ENCODE peak calls at places on chromosome X, in five cellular contexts. W, V, Y, S and P are unnamed samples.

GRCh38 chrX:67555578-67556203 is 11.9 kb downstream of the AR start:
- DNase-seq in W (peak; percentile 61), V (peak; percentile 19), Y (no peak), S (peak; percentile 43), P (no peak)

GRCh38 chrX:100599456-100599855 is 14.7 kb downstream of the TNMD start:
- DNase-seq in W (no peak), V (no peak), Y (no peak), S (no peak), P (no peak)

GRCh38 chrX:47562615-47563243 is 1.7 kb downstream of the ARAF start:
- DNase-seq in W (peak; percentile 29), V (no peak), Y (no peak), S (peak; percentile 75), P (peak; percentile 59)

GRCh38 chrX:134431894-134432293 is 28.1 kb upstream of the HPRT1 start:
- DNase-seq in W (no peak), V (no peak), Y (no peak), S (no peak), P (no peak)

GRCh38 chrX:38675856-38676255 is 114.5 kb downstream of the TSPAN7 start:
- DNase-seq in W (no peak), V (no peak), Y (no peak), S (no peak), P (no peak)

GRCh38 chrX:134737061-134737460 is 78.8 kb upstream of the PLAC1 start:
- DNase-seq in W (no peak), V (no peak), Y (no peak), S (no peak), P (no peak)

GRCh38 chrX:72018277-72019112 is 107.8 kb downstream of the NHSL2 start:
- DNase-seq in W (peak; percentile 84), V (peak; percentile 84), Y (peak; percentile 64), S (peak; percentile 85), P (peak; percentile 86)

GRCh38 chrX:69128573-69128972 is 36.7 kb downstream of the PJA1 start:
- DNase-seq in W (no peak), V (no peak), Y (no peak), S (no peak), P (no peak)

GRCh38 chrX:132576945-132577344 is 88.1 kb upstream of the MBNL3 start:
- DNase-seq in W (no peak), V (no peak), Y (no peak), S (no peak), P (no peak)

GRCh38 chrX:141924293-141924692 is 20.6 kb downstream of the MAGEC1 start:
- DNase-seq in W (no peak), V (no peak), Y (no peak), S (no peak), P (no peak)

GRCh38 chrX:49919617-49920016 is 2.8 kb upstream of the CLCN5 start:
- DNase-seq in W (peak; percentile 14), V (peak; percentile 22), Y (peak; percentile 13), S (peak; percentile 55), P (peak; percentile 64)

GRCh38 chrX:136585960-136586359 is 53.9 kb downstream of the VGLL1 start:
- DNase-seq in W (no peak), V (no peak), Y (no peak), S (no peak), P (no peak)

GRCh38 chrX:30141966-30142365 is 73.4 kb upstream of the MAGEB2 start:
- DNase-seq in W (peak; percentile 62), V (no peak), Y (no peak), S (peak; percentile 55), P (no peak)

GRCh38 chrX:150429577-150429976 is 66.5 kb downstream of the MAMLD1 start:
- DNase-seq in W (peak; percentile 23), V (no peak), Y (no peak), S (no peak), P (no peak)

GRCh38 chrX:134685662-134686061 is 27.4 kb upstream of the PLAC1 start:
- DNase-seq in W (no peak), V (no peak), Y (no peak), S (no peak), P (no peak)

GRCh38 chrX:22952011-22952410 is 47.7 kb upstream of the DDX53 start:
- DNase-seq in W (peak; percentile 13), V (no peak), Y (no peak), S (peak; percentile 41), P (no peak)

GRCh38 chrX:1500701-1501624 is 36.0 kb downstream of the P2RY8 start:
- DNase-seq in W (no peak), V (no peak), Y (no peak), S (no peak), P (peak; percentile 32)

GRCh38 chrX:47218920-47219815 is 687 bp downstream of the CDK16 start:
- DNase-seq in W (peak; percentile 29), V (peak; percentile 70), Y (no peak), S (peak; percentile 70), P (no peak)

GRCh38 chrX:96407043-96407442 is 277.6 kb upstream of the DIAPH2 start:
- DNase-seq in W (peak; percentile 62), V (peak; percentile 45), Y (peak; percentile 13), S (no peak), P (no peak)

GRCh38 chrX:111041018-111041462 is 55.0 kb upstream of the PAK3 start:
- DNase-seq in W (peak; percentile 51), V (no peak), Y (no peak), S (no peak), P (no peak)

GRCh38 chrX:80432863-80433262 is 12.6 kb downstream of the TENT5D start:
- DNase-seq in W (no peak), V (no peak), Y (no peak), S (no peak), P (no peak)

GRCh38 chrX:130024127-130024526 is 41.7 kb downstream of the BCORL1 start:
- DNase-seq in W (peak; percentile 56), V (peak; percentile 84), Y (peak; percentile 59), S (peak; percentile 92), P (peak; percentile 86)

GRCh38 chrX:65596270-65596669 is 61.7 kb upstream of the LAS1L start:
- DNase-seq in W (no peak), V (peak; percentile 24), Y (no peak), S (peak; percentile 52), P (no peak)

GRCh38 chrX:1084689-1085088 is 127.8 kb downstream of the CRLF2 start:
- DNase-seq in W (peak; percentile 87), V (no peak), Y (no peak), S (no peak), P (no peak)

GRCh38 chrX:102746134-102746584 is 25.6 kb downstream of the GPRASP3 start:
- DNase-seq in W (no peak), V (peak; percentile 35), Y (no peak), S (no peak), P (peak; percentile 65)

GRCh38 chrX:9494806-9495205 is 29.9 kb downstream of the TBL1X start:
- DNase-seq in W (peak; percentile 12), V (no peak), Y (no peak), S (peak; percentile 57), P (no peak)
- TF ChIP-seq EP300 in W (no peak), V (peak; percentile 67), Y (no peak), S (no peak), P (no peak)

GRCh38 chrX:13257223-13258051 is 62.4 kb downstream of the ATXN3L start:
- DNase-seq in W (no peak), V (no peak), Y (no peak), S (no peak), P (no peak)

GRCh38 chrX:13258052-13258444 is 61.8 kb downstream of the ATXN3L start:
- DNase-seq in W (no peak), V (no peak), Y (no peak), S (no peak), P (no peak)

GRCh38 chrX:13258725-13259124 is 61.1 kb downstream of the ATXN3L start:
- DNase-seq in W (no peak), V (no peak), Y (no peak), S (no peak), P (no peak)

GRCh38 chrX:13254870-13255269 is 65.0 kb downstream of the ATXN3L start:
- DNase-seq in W (no peak), V (no peak), Y (no peak), S (no peak), P (no peak)

DNA sequence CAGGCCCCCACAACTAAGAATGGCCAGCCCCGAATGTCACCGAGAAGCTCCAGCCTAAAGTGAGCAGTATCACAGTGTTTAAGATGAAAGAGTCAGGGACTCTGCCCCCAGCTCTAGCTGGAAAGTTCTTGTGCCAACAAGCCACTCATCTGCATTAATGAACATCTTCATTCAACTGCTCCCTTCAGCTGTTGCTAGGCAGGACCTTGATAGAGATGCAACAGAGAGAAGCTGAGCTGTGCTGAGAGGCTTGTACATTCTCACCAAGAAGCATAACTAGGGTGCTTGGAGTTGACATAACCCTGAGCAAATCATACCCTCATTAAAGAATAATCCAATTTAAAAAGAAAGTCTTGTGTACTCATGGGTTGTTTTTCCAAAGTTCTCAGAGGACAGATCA is 63.3 kb downstream of the ATXN3L start:
- DNase-seq in W (no peak), V (no peak), Y (no peak), S (no peak), P (no peak)
- H3K4me1 ChIP-seq in W (peaks cover 6% of the 10 kb centered on the region), V (no peaks in the 10 kb centered on the region), Y (no peaks in the 10 kb centered on the region), S (no peaks in the 10 kb centered on the region), P (no peaks in the 10 kb centered on the region)

GRCh38 chrX:19342331-19342906 is 1.3 kb upstream of the PDHA1 start:
- DNase-seq in W (no peak), V (no peak), Y (no peak), S (peak; percentile 56), P (no peak)

GRCh38 chrX:19343085-19343461 is 654 bp upstream of the PDHA1 start:
- DNase-seq in W (no peak), V (no peak), Y (no peak), S (no peak), P (no peak)

GRCh38 chrX:19344207-19344534 is 444 bp downstream of the PDHA1 start:
- DNase-seq in W (no peak), V (no peak), Y (no peak), S (peak; percentile 20), P (no peak)

GRCh38 chrX:19344661-19345060 is 934 bp downstream of the PDHA1 start:
- DNase-seq in W (no peak), V (no peak), Y (no peak), S (peak; percentile 8), P (no peak)

GRCh38 chrX:19343462-19344206 is at the start of gene PDHA1:
- DNase-seq in W (peak; percentile 94), V (peak; percentile 95), Y (peak; percentile 84), S (peak; percentile 96), P (peak; percentile 94)
- TF ChIP-seq EP300 in W (no peak), V (no peak), Y (peak; percentile 87), S (no peak), P (no peak)

DNA sequence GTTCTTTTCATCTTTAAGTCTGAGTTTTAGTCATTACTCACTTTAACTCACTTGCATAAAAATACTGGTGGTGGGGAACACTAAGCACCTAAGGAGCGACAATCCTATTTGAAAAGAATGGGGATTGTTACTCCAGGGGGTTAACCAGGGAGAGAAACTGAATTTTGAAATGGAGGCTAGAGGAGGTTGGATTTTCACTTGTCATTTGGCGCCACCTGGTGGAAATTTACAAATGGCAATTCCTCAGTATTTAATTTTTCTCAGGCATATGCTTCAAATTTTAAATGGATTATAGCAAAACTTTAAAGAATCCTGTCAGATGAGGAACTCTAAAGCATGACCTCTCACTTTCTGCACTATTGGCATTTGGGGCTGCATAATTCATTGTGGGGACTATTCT is 2.7 kb upstream of the GEMIN8 start:
- DNase-seq in W (peak; percentile 53), V (peak; percentile 52), Y (no peak), S (peak; percentile 70), P (no peak)
- H3K4me1 ChIP-seq in W (peaks cover 19% of the 10 kb centered on the region), V (no peaks in the 10 kb centered on the region), Y (no peaks in the 10 kb centered on the region), S (no peaks in the 10 kb centered on the region), P (peaks cover 22% of the 10 kb centered on the region)

DNA sequence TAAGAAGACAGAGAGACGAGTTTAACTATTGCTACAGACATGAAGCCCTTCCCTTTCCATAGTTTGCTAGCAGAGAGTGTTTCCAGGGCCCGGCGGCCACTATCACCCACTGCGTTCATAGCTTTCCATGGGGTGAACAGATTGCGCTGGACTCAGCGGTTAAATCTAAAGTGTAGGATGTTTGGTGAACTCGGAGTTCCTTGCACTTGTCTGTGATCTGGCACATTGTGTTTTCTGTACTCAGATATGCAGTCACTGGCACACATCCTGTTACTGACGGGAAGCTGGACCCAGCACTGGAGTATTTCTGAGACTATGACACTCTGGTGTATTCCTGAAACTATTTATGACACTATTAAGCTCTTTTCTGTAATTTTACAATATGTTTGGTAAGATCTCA is 13.9 kb downstream of the CD99 start:
- DNase-seq in W (no peak), V (no peak), Y (no peak), S (no peak), P (no peak)
- TF ChIP-seq EP300 in W (no peak), V (peak; percentile 94), Y (peak; percentile 69), S (no peak), P (no peak)